ENCODE peak calls at places on chromosome 4, in eight cellular contexts. One of them, this sample, is unnamed.

GRCh38 chr4:138308421-138308820 is 66.3 kb upstream of the SLC7A11 start:
- DNase-seq in NCI-H1092: no peak
- DNase-seq in NCI-H146: no peak
- DNase-seq in hepatic stellate cell: no peak
- DNase-seq in T-helper 2 cell: no peak
- DNase-seq in OCI-M1: no peak
- DNase-seq in left lobe of liver: no peak
- DNase-seq in amniotic stem cell: peak; percentile 57
- DNase-seq in this sample: no peak

GRCh38 chr4:14169460-14169859 is 541.9 kb upstream of the BOD1L1 start:
- DNase-seq in NCI-H1092: no peak
- DNase-seq in left lobe of liver: no peak
- DNase-seq in OCI-M1: no peak
- DNase-seq in NCI-H146: no peak
- DNase-seq in T-helper 2 cell: no peak
- DNase-seq in hepatic stellate cell: no peak
- DNase-seq in amniotic stem cell: no peak
- DNase-seq in this sample: no peak

GRCh38 chr4:34422472-34422871 is 1821.8 kb downstream of the ARAP2 start:
- DNase-seq in hepatic stellate cell: no peak
- DNase-seq in T-helper 2 cell: no peak
- DNase-seq in NCI-H146: peak; percentile 68
- DNase-seq in OCI-M1: peak; percentile 8
- DNase-seq in left lobe of liver: no peak
- DNase-seq in amniotic stem cell: no peak
- DNase-seq in NCI-H1092: no peak
- DNase-seq in this sample: peak; percentile 69

GRCh38 chr4:147310312-147310711 is 170.6 kb upstream of the EDNRA start:
- DNase-seq in NCI-H1092: no peak
- DNase-seq in left lobe of liver: no peak
- DNase-seq in NCI-H146: no peak
- DNase-seq in T-helper 2 cell: no peak
- DNase-seq in hepatic stellate cell: no peak
- DNase-seq in OCI-M1: no peak
- DNase-seq in amniotic stem cell: no peak
- DNase-seq in this sample: no peak

GRCh38 chr4:41610474-41610873 is 72.5 kb downstream of the LIMCH1 start:
- DNase-seq in NCI-H146: no peak
- DNase-seq in hepatic stellate cell: no peak
- DNase-seq in OCI-M1: no peak
- DNase-seq in T-helper 2 cell: no peak
- DNase-seq in NCI-H1092: no peak
- DNase-seq in amniotic stem cell: no peak
- DNase-seq in left lobe of liver: no peak
- DNase-seq in this sample: no peak

GRCh38 chr4:112521123-112522116 is 5.4 kb upstream of the NEUROG2 start:
- DNase-seq in left lobe of liver: no peak
- DNase-seq in OCI-M1: no peak
- DNase-seq in hepatic stellate cell: no peak
- DNase-seq in NCI-H1092: no peak
- DNase-seq in NCI-H146: no peak
- DNase-seq in T-helper 2 cell: no peak
- DNase-seq in amniotic stem cell: no peak
- DNase-seq in this sample: no peak

GRCh38 chr4:101795704-101796103 is 5.2 kb downstream of the BANK1 start:
- DNase-seq in NCI-H146: no peak
- DNase-seq in OCI-M1: peak; percentile 85
- DNase-seq in NCI-H1092: no peak
- DNase-seq in amniotic stem cell: no peak
- DNase-seq in hepatic stellate cell: no peak
- DNase-seq in T-helper 2 cell: no peak
- DNase-seq in left lobe of liver: no peak
- DNase-seq in this sample: peak; percentile 7

GRCh38 chr4:16082424-16083216 is 1.2 kb downstream of the PROM1 start:
- DNase-seq in OCI-M1: no peak
- DNase-seq in left lobe of liver: no peak
- DNase-seq in NCI-H1092: peak; percentile 56
- DNase-seq in NCI-H146: no peak
- DNase-seq in T-helper 2 cell: no peak
- DNase-seq in amniotic stem cell: no peak
- DNase-seq in hepatic stellate cell: no peak
- DNase-seq in this sample: peak; percentile 78

GRCh38 chr4:8515316-8516060 is 64.7 kb upstream of the GPR78 start:
- DNase-seq in left lobe of liver: no peak
- DNase-seq in NCI-H1092: no peak
- DNase-seq in OCI-M1: no peak
- DNase-seq in T-helper 2 cell: no peak
- DNase-seq in NCI-H146: no peak
- DNase-seq in amniotic stem cell: peak; percentile 60
- DNase-seq in hepatic stellate cell: peak; percentile 79
- DNase-seq in this sample: no peak

GRCh38 chr4:150743564-150744342 is 161.8 kb downstream of the MAB21L2 start:
- DNase-seq in hepatic stellate cell: no peak
- DNase-seq in T-helper 2 cell: no peak
- DNase-seq in NCI-H1092: no peak
- DNase-seq in NCI-H146: no peak
- DNase-seq in left lobe of liver: no peak
- DNase-seq in OCI-M1: no peak
- DNase-seq in amniotic stem cell: no peak
- DNase-seq in this sample: no peak

GRCh38 chr4:38661371-38661770 is 2.6 kb upstream of the KLF3 start:
- DNase-seq in amniotic stem cell: no peak
- DNase-seq in NCI-H1092: no peak
- DNase-seq in NCI-H146: no peak
- DNase-seq in hepatic stellate cell: no peak
- DNase-seq in T-helper 2 cell: no peak
- DNase-seq in left lobe of liver: no peak
- DNase-seq in OCI-M1: peak; percentile 7
- DNase-seq in this sample: no peak

GRCh38 chr4:110620352-110621327 is 2.2 kb downstream of the PITX2 start:
- DNase-seq in NCI-H1092: no peak
- DNase-seq in left lobe of liver: no peak
- DNase-seq in hepatic stellate cell: no peak
- DNase-seq in T-helper 2 cell: no peak
- DNase-seq in OCI-M1: no peak
- DNase-seq in NCI-H146: no peak
- DNase-seq in amniotic stem cell: no peak
- DNase-seq in this sample: peak; percentile 74

GRCh38 chr4:108155373-108155772 is 13.4 kb downstream of the LEF1 start:
- DNase-seq in NCI-H1092: no peak
- DNase-seq in NCI-H146: no peak
- DNase-seq in T-helper 2 cell: peak; percentile 23
- DNase-seq in OCI-M1: no peak
- DNase-seq in amniotic stem cell: no peak
- DNase-seq in left lobe of liver: no peak
- DNase-seq in hepatic stellate cell: no peak
- DNase-seq in this sample: peak; percentile 3